ENCODE peak calls at places on chromosomes 16 and 17, in seven cellular contexts. Y, F, X, W, D, Z and L are unnamed samples.

GRCh38 chr16:63228259-63228658 is 1192.0 kb upstream of the CDH8 start:
- DNase-seq in F (no peak), Y (no peak), Z (no peak), D (no peak), X (no peak), W (no peak), L (no peak)

GRCh38 chr16:52786105-52786504 is 239.2 kb upstream of the TOX3 start:
- DNase-seq in W (no peak), D (no peak), F (no peak), X (no peak), Y (no peak), Z (no peak), L (no peak)

GRCh38 chr17:78474631-78475146 is 96.2 kb downstream of the PGS1 start:
- DNase-seq in D (no peak), X (no peak), Z (no peak), W (peak), Y (no peak), F (no peak), L (no peak)

GRCh38 chr17:4948166-4948996 is at the start of gene PFN1:
- DNase-seq in X (peak), F (peak), W (peak), D (peak), Z (peak), Y (peak), L (peak)

GRCh38 chr16:17921357-17921978 is 415.1 kb downstream of the NPIPA8 start:
- DNase-seq in F (peak), X (no peak), W (peak), Y (no peak), Z (peak), D (no peak), L (peak)

GRCh38 chr16:74460542-74460941 is 39.3 kb upstream of the CLEC18B start:
- DNase-seq in Y (no peak), W (no peak), X (no peak), D (no peak), F (no peak), Z (no peak), L (no peak)

GRCh38 chr17:31495049-31495885 is 103.8 kb downstream of the RAB11FIP4 start:
- DNase-seq in Y (no peak), Z (peak), D (no peak), X (no peak), F (peak), W (no peak), L (no peak)

GRCh38 chr16:50460538-50461399 is 87.4 kb upstream of the NKD1 start:
- DNase-seq in W (no peak), F (no peak), X (no peak), Z (no peak), D (no peak), Y (no peak), L (no peak)

GRCh38 chr16:80804061-80804450 is 342 bp downstream of the CDYL2 start:
- DNase-seq in F (peak), D (no peak), Y (no peak), X (peak), W (peak), Z (peak), L (peak)

GRCh38 chr16:60905806-60906205 is 1130.4 kb downstream of the CDH8 start:
- DNase-seq in Y (no peak), W (no peak), X (no peak), F (no peak), D (no peak), Z (peak), L (no peak)

GRCh38 chr17:78341559-78342437 is 18.1 kb downstream of the SOCS3 start:
- DNase-seq in D (no peak), X (peak), Y (peak), Z (peak), W (no peak), F (peak), L (peak)

GRCh38 chr17:12402963-12403622 is 262.6 kb upstream of the MYOCD start:
- DNase-seq in Y (no peak), X (peak), D (no peak), Z (peak), F (no peak), W (no peak), L (no peak)

GRCh38 chr17:19948100-19948943 is 29.3 kb downstream of the AKAP10 start:
- DNase-seq in W (no peak), Y (no peak), X (no peak), Z (no peak), F (no peak), D (no peak), L (no peak)

GRCh38 chr17:17429222-17429621 is 47.6 kb upstream of the MED9 start:
- DNase-seq in X (no peak), Z (no peak), F (no peak), D (no peak), W (no peak), Y (no peak), L (no peak)

GRCh38 chr17:41298458-41299135 is 4.1 kb downstream of the KRTAP29-1 start:
- DNase-seq in D (no peak), W (no peak), X (no peak), F (no peak), Z (no peak), Y (no peak), L (no peak)

GRCh38 chr17:44198721-44199552 is 747 bp downstream of the ATXN7L3 start:
- DNase-seq in W (peak), X (peak), Y (peak), Z (peak), D (peak), F (peak), L (peak)

GRCh38 chr16:426906-427249 is 1.4 kb downstream of the RAB11FIP3 start:
- DNase-seq in Y (no peak), F (no peak), Z (no peak), W (no peak), D (no peak), X (no peak), L (no peak)

GRCh38 chr17:17570207-17570797 is 21.2 kb downstream of the PEMT start:
- DNase-seq in Z (no peak), D (peak), F (peak), Y (peak), X (no peak), W (no peak), L (peak)

GRCh38 chr17:82565551-82565950 is 46.0 kb downstream of the FOXK2 start:
- DNase-seq in X (no peak), W (no peak), Z (peak), D (no peak), F (no peak), Y (no peak), L (no peak)

GRCh38 chr17:11031787-11032186 is 193.9 kb upstream of the PIRT start:
- DNase-seq in Y (no peak), D (no peak), F (peak), X (no peak), W (no peak), Z (no peak), L (no peak)

GRCh38 chr17:49090885-49091594 is 41.5 kb upstream of the B4GALNT2 start:
- DNase-seq in Z (no peak), D (no peak), W (no peak), Y (no peak), F (no peak), X (no peak), L (peak)

GRCh38 chr17:8105957-8106398 is 12.3 kb downstream of the ALOXE3 start:
- DNase-seq in Z (peak), X (no peak), Y (no peak), W (peak), F (no peak), D (no peak), L (no peak)

GRCh38 chr17:15886804-15887203 is 58.1 kb upstream of the ADORA2B start:
- DNase-seq in F (no peak), W (no peak), Y (no peak), Z (no peak), D (no peak), X (no peak), L (no peak)

GRCh38 chr17:39636927-39637736 is at the start of gene STARD3:
- DNase-seq in F (peak), W (peak), Y (peak), X (peak), D (peak), Z (peak), L (peak)

GRCh38 chr16:25691519-25692091 is at the start of gene HS3ST4:
- DNase-seq in F (peak), Z (no peak), Y (peak), W (no peak), X (no peak), D (peak), L (peak)

GRCh38 chr17:78357687-78358537 is 2.0 kb downstream of the SOCS3 start:
- DNase-seq in W (no peak), Z (no peak), Y (no peak), F (no peak), X (no peak), D (no peak), L (no peak)

GRCh38 chr16:78903237-78903636 is 697.3 kb downstream of the MAF start:
- DNase-seq in X (no peak), W (no peak), Y (no peak), F (no peak), Z (no peak), D (no peak), L (no peak)

GRCh38 chr17:30345527-30346075 is 11.7 kb upstream of the TMIGD1 start:
- DNase-seq in D (no peak), Y (no peak), F (no peak), Z (no peak), W (peak), X (no peak), L (peak)

GRCh38 chr16:69699915-69700314 is 26.4 kb downstream of the NQO1 start:
- DNase-seq in X (no peak), Y (no peak), F (no peak), W (no peak), D (no peak), Z (no peak), L (no peak)

GRCh38 chr17:14165672-14166071 is 71.0 kb downstream of the CDRT15 start:
- DNase-seq in Y (no peak), W (no peak), Z (no peak), D (no peak), X (no peak), F (no peak), L (no peak)

GRCh38 chr17:8204761-8205555 is 5.4 kb downstream of the AURKB start:
- DNase-seq in D (no peak), Z (no peak), X (no peak), Y (no peak), W (no peak), F (no peak), L (no peak)

GRCh38 chr16:27505297-27506236 is 44.1 kb downstream of the GTF3C1 start:
- DNase-seq in W (no peak), F (no peak), Z (peak), X (no peak), D (no peak), Y (no peak), L (no peak)

GRCh38 chr17:65662166-65662565 is 100.7 kb upstream of the AXIN2 start:
- DNase-seq in Y (no peak), Z (peak), F (no peak), W (no peak), D (no peak), X (peak), L (no peak)

GRCh38 chr17:77742579-77742978 is 215.9 kb upstream of the TNRC6C start:
- DNase-seq in D (no peak), X (no peak), Z (no peak), W (no peak), F (no peak), Y (no peak), L (no peak)

GRCh38 chr16:23469814-23470213 is 16.8 kb upstream of the COG7 start:
- DNase-seq in F (no peak), W (no peak), Z (no peak), Y (no peak), X (peak), D (no peak), L (no peak)

GRCh38 chr17:83087788-83088360 is 8.5 kb downstream of the METRNL start:
- DNase-seq in Y (no peak), Z (no peak), F (no peak), D (no peak), X (no peak), W (no peak), L (no peak)

GRCh38 chr17:21233581-21234337 is 19.5 kb downstream of the NATD1 start:
- DNase-seq in Y (no peak), F (no peak), X (no peak), D (no peak), Z (no peak), W (no peak), L (no peak)

GRCh38 chr17:58680038-58680369 is 11.8 kb downstream of the TEX14 start:
- DNase-seq in F (no peak), D (no peak), Y (no peak), W (peak), Z (no peak), X (no peak), L (no peak)

GRCh38 chr16:59259074-59259963 is 525.2 kb upstream of the GOT2 start:
- DNase-seq in W (no peak), D (no peak), F (no peak), Y (no peak), X (no peak), Z (peak), L (no peak)

DNA sequence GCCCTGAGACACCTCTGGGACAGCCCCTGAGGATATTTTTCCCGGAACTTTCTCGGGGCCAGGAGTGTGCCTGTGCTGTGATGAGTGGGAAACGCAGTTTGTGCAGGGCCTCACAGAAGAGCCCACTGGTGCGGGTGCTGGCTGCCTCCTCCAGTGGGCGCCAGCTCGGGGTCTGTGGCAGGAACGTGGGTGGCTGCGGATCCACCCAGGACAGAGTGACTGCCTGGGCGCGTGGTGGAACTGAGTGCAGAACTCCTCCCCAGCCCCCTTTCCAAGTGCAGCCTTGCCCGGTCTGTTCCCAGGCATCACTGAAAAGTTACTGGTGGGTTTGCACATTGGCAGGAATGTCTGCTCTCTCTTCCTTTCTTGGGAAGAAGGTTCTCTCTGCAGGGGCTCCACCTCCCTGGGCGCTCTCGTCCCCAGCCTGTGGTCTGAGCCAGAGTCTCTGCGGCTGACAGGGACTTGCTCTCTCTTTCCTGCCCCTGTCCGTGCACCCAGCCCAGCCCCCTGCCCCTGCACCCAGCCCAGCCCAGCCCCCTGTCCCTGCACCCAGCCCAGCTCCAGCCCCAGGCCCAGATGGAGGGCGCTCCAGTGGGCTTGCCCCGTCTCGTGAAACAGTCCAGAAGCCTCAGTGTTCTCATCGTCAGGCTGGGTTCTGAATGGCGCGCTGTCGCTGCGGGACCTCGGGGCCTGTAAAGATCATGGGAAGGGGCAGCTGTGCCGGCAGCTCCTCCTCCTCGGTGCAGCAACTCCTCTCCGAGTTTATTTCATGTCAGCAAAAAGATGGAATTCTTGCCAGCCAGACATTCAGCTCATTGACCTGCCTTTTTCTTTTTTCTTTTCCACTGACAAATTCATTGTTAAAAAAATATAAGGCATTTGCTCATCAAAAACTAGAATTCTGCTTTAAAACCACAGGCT is 117.5 kb downstream of the BANP start:
- DNase-seq in X (no peak), W (no peak), D (no peak), F (peak), Y (no peak), Z (no peak), L (no peak)
- TF ChIP-seq CTCF in X (no peak), W (no peak), D (no peak), F (no peak), Y (no peak), Z (no peak), L (no peak)

DNA sequence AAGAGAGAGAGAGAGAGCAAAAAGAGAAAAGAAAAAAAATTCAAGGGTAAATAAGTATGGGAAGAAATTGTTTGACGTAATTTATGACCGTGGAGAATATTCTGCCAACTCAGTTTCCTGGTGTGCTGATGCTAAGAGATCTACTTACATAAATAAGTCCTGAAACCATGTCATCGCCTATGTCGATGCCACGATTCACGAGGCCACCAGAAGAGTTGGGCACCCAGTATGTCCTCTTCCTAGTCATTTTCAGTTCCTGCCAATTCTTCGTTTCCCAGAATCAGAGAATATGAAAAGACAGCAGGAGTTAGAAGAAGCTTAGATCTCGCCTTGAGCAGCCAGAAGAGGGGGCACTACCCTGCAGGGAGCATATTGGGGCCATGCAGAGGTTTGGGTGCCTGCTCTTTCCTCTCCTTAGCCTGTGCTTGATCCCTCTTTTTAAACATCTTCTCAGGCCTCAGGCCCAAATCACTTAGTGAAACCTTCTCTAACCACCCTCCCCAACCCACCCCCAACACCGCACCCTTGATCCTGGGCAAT is 12.4 kb upstream of the LONP2 start:
- DNase-seq in D (no peak), Z (peak), Y (no peak), W (peak), F (peak), X (peak), L (peak)
- TF ChIP-seq CTCF in D (peak), Z (peak), Y (peak), W (peak), F (peak), X (peak), L (peak)

GRCh38 chr16:48001306-48001885 is 154.4 kb downstream of the ABCC12 start:
- DNase-seq in Y (no peak), W (no peak), Z (no peak), X (no peak), F (no peak), D (peak), L (no peak)
- TF ChIP-seq CTCF in Y (no peak), W (no peak), Z (no peak), X (no peak), F (no peak), D (no peak), L (no peak)

DNA sequence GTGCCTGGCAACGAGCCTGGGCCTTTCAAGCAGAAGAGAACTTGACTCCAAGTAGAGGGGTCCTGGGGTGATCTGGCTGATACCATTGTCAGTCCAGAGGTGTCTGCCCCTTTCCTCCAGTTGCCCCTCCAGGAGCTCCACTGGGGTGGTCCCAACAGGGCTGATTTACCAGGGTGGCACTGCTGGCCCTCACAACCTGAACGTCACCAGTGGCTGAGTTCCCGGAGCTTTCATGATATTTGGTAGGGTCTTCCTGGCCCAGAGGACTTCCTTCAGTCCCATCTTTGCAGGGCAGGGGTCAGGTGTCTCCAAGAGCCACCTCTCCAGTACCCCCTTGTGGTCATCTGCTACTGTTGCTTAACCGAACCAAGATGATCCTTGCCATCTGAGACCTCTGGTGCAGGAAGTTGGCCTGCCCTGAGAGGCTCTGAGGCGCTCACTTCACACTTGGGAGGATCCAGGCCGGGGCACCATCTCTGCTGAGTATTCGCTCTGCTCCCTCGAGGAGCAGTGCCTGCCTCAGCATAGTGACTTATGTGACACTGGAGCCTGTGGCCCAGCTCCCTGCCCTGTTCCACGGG is 3.5 kb downstream of the LIMD2 start:
- DNase-seq in Y (no peak), W (peak), X (peak), Z (peak), F (no peak), D (no peak), L (no peak)
- TF ChIP-seq CTCF in Y (peak), W (peak), X (peak), Z (peak), F (peak), D (peak), L (peak)

DNA sequence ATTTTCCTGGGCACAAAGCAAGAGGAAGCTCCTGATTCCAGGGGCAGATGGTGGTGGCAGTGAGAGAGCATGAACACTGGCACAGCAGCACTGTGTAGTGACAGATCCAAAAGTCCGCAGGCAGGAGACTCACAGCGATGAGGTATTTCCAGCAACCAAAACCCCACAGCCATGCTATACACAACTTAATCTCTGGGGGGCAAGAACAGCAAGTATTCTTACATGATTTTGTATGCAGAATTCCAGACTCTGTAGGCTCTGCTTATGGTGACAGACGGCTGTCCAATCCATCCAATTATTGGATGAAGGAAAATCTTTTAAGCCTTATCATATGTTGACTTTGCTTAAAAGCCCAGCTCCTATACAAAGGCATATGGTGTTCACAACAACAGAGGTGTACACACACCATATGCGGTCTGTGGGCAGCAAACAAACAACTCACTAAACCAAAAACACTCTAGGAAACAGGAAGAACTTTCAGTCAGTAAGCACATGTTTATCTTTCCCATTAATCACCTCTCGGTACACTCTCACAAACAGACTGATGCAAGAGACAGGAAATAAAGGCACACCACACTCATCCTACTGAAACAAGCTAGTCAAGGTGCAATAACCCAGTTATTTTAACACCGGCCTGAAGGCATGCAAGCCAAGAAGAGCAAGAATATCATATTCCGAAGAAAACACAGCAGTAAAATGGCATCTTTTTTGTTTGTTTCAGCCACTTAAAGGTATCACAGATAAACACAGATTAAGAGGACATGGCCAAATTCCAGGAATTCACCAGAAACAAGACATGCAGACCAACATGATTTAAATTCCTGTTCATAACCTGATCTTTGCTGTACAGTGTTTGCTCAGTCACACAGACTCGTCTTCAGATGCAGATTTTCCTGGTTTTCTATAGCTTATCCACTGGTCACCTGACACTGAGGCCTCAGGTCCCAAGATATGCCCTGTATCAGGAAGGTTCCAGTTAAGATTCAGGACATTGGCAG is 47.8 kb downstream of the ERN1 start:
- DNase-seq in Y (no peak), W (peak), D (no peak), F (no peak), X (peak), Z (peak), L (peak)
- TF ChIP-seq CTCF in Y (no peak), W (no peak), D (peak), F (no peak), X (no peak), Z (peak), L (peak)